ENCODE peak calls at places on chromosome 13, in four cellular contexts. S is GM13976, R is natural killer cell, D is left colon. P is an unnamed sample.
A peak's percentile ranks its signal among the peaks of the same experiment; 100 is the strongest.

GRCh38 chr13:44305845-44306244 is 67.8 kb upstream of the SERP2 start:
- DNase-seq in D (no peak), S (no peak), R (no peak), P (no peak)

GRCh38 chr13:71877280-71877653 is 10.3 kb upstream of the DACH1 start:
- DNase-seq in S (no peak), D (no peak), R (no peak), P (no peak)

GRCh38 chr13:74678308-74678958 is 544.2 kb upstream of the KLF12 start:
- DNase-seq in R (no peak), D (no peak), S (no peak), P (no peak)

GRCh38 chr13:113967729-113968462 is 6.0 kb downstream of the C13orf46 start:
- DNase-seq in S (no peak), D (no peak), R (no peak), P (no peak)

GRCh38 chr13:41942462-41943094 is 18.3 kb downstream of the VWA8 start:
- DNase-seq in S (no peak), D (no peak), R (no peak), P (no peak)

GRCh38 chr13:102401755-102402154 is at the start of gene FGF14:
- DNase-seq in D (no peak), S (no peak), R (no peak), P (no peak)

GRCh38 chr13:73056054-73056962 is 2.5 kb upstream of the KLF5 start:
- DNase-seq in S (no peak), R (no peak), D (no peak), P (no peak)

GRCh38 chr13:67742478-67742877 is 512.3 kb upstream of the PCDH9 start:
- DNase-seq in R (no peak), D (no peak), S (no peak), P (no peak)

GRCh38 chr13:64551755-64552154 is 2678.4 kb downstream of the PCDH9 start:
- DNase-seq in S (no peak), R (no peak), D (no peak), P (no peak)

GRCh38 chr13:98480915-98481510 is 95.9 kb downstream of the STK24 start:
- DNase-seq in S (peak; percentile 73), D (peak; percentile 56), R (no peak), P (no peak)

GRCh38 chr13:23986619-23987018 is 89.3 kb upstream of the C1QTNF9B start:
- DNase-seq in R (no peak), S (no peak), D (no peak), P (no peak)

GRCh38 chr13:109810761-109811510 is 24.6 kb upstream of the IRS2 start:
- DNase-seq in R (no peak), S (no peak), D (no peak), P (no peak)

GRCh38 chr13:110261166-110262081 is 45.5 kb downstream of the COL4A1 start:
- DNase-seq in D (no peak), R (no peak), S (no peak), P (peak; percentile 6)

GRCh38 chr13:66154981-66155380 is 1075.2 kb downstream of the PCDH9 start:
- DNase-seq in D (no peak), R (no peak), S (no peak), P (no peak)

GRCh38 chr13:39602614-39603366 is at the start of gene LHFPL6:
- DNase-seq in R (no peak), D (peak; percentile 70), S (peak; percentile 88), P (peak; percentile 36)

GRCh38 chr13:22201395-22201794 is 530.5 kb downstream of the FGF9 start:
- DNase-seq in D (no peak), S (no peak), R (no peak), P (no peak)

GRCh38 chr13:113562085-113562749 is 22.3 kb upstream of the TFDP1 start:
- DNase-seq in D (peak; percentile 38), S (peak; percentile 81), R (no peak), P (peak; percentile 34)

GRCh38 chr13:32309312-32309711 is 5.9 kb downstream of the ZAR1L start:
- DNase-seq in D (no peak), R (no peak), S (no peak), P (no peak)

GRCh38 chr13:93522486-93522885 is 295.9 kb downstream of the GPC6 start:
- DNase-seq in D (no peak), R (no peak), S (no peak), P (no peak)

GRCh38 chr13:45055902-45056648 is 64.2 kb upstream of the GTF2F2 start:
- DNase-seq in D (no peak), R (no peak), S (no peak), P (no peak)

GRCh38 chr13:30241537-30241936 is 65.8 kb downstream of the KATNAL1 start:
- DNase-seq in S (no peak), D (no peak), R (no peak), P (no peak)

GRCh38 chr13:77000475-77000874 is 8.6 kb downstream of the CLN5 start:
- DNase-seq in D (no peak), R (no peak), S (no peak), P (no peak)

GRCh38 chr13:23688336-23688735 is 118.1 kb downstream of the TNFRSF19 start:
- DNase-seq in D (no peak), R (no peak), S (no peak), P (no peak)

GRCh38 chr13:43688230-43688907 is 98.4 kb downstream of the ENOX1 start:
- DNase-seq in D (no peak), R (no peak), S (no peak), P (no peak)

GRCh38 chr13:40665754-40666057 is 735 bp downstream of the FOXO1 start:
- DNase-seq in S (peak; percentile 50), D (no peak), R (no peak), P (no peak)

GRCh38 chr13:53144826-53145225 is 116.2 kb downstream of the OLFM4 start:
- DNase-seq in R (no peak), D (no peak), S (no peak), P (no peak)

GRCh38 chr13:34030782-34031181 is 212.8 kb downstream of the RFC3 start:
- DNase-seq in S (no peak), D (no peak), R (no peak), P (no peak)

GRCh38 chr13:60143775-60144174 is 20.0 kb downstream of the DIAPH3 start:
- DNase-seq in D (no peak), R (no peak), S (no peak), P (no peak)

GRCh38 chr13:75968103-75968838 is 332.1 kb downstream of the LMO7 start:
- DNase-seq in R (no peak), D (no peak), S (no peak), P (no peak)

GRCh38 chr13:110340812-110341444 is 33.8 kb downstream of the COL4A2 start:
- DNase-seq in S (peak; percentile 46), D (peak; percentile 80), R (no peak), P (no peak)

GRCh38 chr13:107119989-107120881 is 552.3 kb upstream of the ARGLU1 start:
- DNase-seq in S (no peak), D (no peak), R (no peak), P (no peak)